ENCODE peak calls at places on chromosome 13, in eight cellular contexts. C, M, T, E, G, Z, H and J are unnamed samples.

GRCh38 chr13:87129602-87130300 is 541.4 kb upstream of the SLITRK5 start:
- DNase-seq in C (no peak), M (no peak), T (no peak), E (no peak), G (no peak), Z (no peak), H (no peak), J (no peak)

GRCh38 chr13:76474356-76474755 is 411.8 kb downstream of the KCTD12 start:
- DNase-seq in C (no peak), M (no peak), T (peak), E (no peak), G (no peak), Z (no peak), H (no peak), J (no peak)

GRCh38 chr13:79128158-79128557 is 277.9 kb downstream of the RBM26 start:
- DNase-seq in C (peak), M (no peak), T (no peak), E (no peak), G (no peak), Z (no peak), H (no peak), J (no peak)

GRCh38 chr13:40442191-40442590 is 224.2 kb downstream of the FOXO1 start:
- DNase-seq in C (no peak), M (no peak), T (no peak), E (no peak), G (peak), Z (no peak), H (no peak), J (no peak)

GRCh38 chr13:31997641-31998040 is 33.9 kb upstream of the FRY start:
- DNase-seq in C (no peak), M (no peak), T (no peak), E (no peak), G (no peak), Z (no peak), H (no peak), J (no peak)

GRCh38 chr13:75963318-75963717 is 327.2 kb downstream of the LMO7 start:
- DNase-seq in C (no peak), M (no peak), T (no peak), E (no peak), G (no peak), Z (no peak), H (no peak), J (no peak)

GRCh38 chr13:101529419-101529818 is 76.9 kb downstream of the ITGBL1 start:
- DNase-seq in C (no peak), M (no peak), T (peak), E (peak), G (no peak), Z (no peak), H (no peak), J (peak)

GRCh38 chr13:93230466-93230865 is 3.9 kb downstream of the GPC6 start:
- DNase-seq in C (no peak), M (no peak), T (peak), E (peak), G (no peak), Z (no peak), H (no peak), J (no peak)

GRCh38 chr13:99601535-99601934 is 100.3 kb downstream of the TM9SF2 start:
- DNase-seq in C (no peak), M (no peak), T (no peak), E (no peak), G (no peak), Z (no peak), H (no peak), J (no peak)

GRCh38 chr13:34620073-34620858 is 321.8 kb upstream of the NBEA start:
- DNase-seq in C (no peak), M (no peak), T (no peak), E (no peak), G (no peak), Z (no peak), H (no peak), J (no peak)